ENCODE peak calls at places on chromosomes 12 and 14, in ten cellular contexts. S, F, A, K, P, I, G, X, O and L are unnamed samples. For H3K4me1, the result is how much of the 10 kb centered on the place peaks cover.

GRCh38 chr14:31580234-31580633 is 19.0 kb downstream of the NUBPL start:
- DNase-seq in S (no peak), F (no peak), A (no peak), K (no peak), P (no peak), I (no peak), G (no peak), X (no peak), O (no peak), L (no peak)

GRCh38 chr14:61698216-61698980 is 3.1 kb downstream of the HIF1A start:
- DNase-seq in S (no peak), F (no peak), A (no peak), K (no peak), P (no peak), I (no peak), G (peak), X (no peak), O (no peak), L (no peak)

GRCh38 chr14:56844603-56845002 is 34.3 kb upstream of the OTX2 start:
- DNase-seq in S (no peak), F (no peak), A (no peak), K (no peak), P (no peak), I (no peak), G (no peak), X (no peak), O (no peak), L (no peak)

GRCh38 chr12:131074221-131075083 is 120.7 kb downstream of the ADGRD1 start:
- DNase-seq in S (peak), F (peak), A (no peak), K (peak), P (peak), I (no peak), G (no peak), X (no peak), O (no peak), L (no peak)

GRCh38 chr12:2295941-2296461 is 243.2 kb downstream of the CACNA1C start:
- DNase-seq in S (no peak), F (no peak), A (no peak), K (peak), P (no peak), I (no peak), G (no peak), X (no peak), O (no peak), L (no peak)

GRCh38 chr14:66196670-66197069 is 289.5 kb upstream of the CCDC196 start:
- DNase-seq in S (no peak), F (no peak), A (no peak), K (no peak), P (no peak), I (no peak), G (no peak), X (no peak), O (peak), L (no peak)

GRCh38 chr14:85535916-85536834 is 6.2 kb downstream of the FLRT2 start:
- DNase-seq in S (no peak), F (no peak), A (no peak), K (no peak), P (no peak), I (peak), G (no peak), X (no peak), O (no peak), L (no peak)

GRCh38 chr12:83896416-83896815 is 1016.2 kb downstream of the SLC6A15 start:
- DNase-seq in S (no peak), F (no peak), A (no peak), K (no peak), P (no peak), I (no peak), G (no peak), X (no peak), O (no peak), L (no peak)

GRCh38 chr12:12327802-12328201 is 22.2 kb downstream of the MANSC1 start:
- DNase-seq in S (no peak), F (no peak), A (no peak), K (no peak), P (no peak), I (peak), G (peak), X (peak), O (no peak), L (no peak)

GRCh38 chr14:25394356-25394755 is 344.4 kb upstream of the STXBP6 start:
- DNase-seq in S (no peak), F (no peak), A (no peak), K (no peak), P (no peak), I (no peak), G (no peak), X (no peak), O (no peak), L (no peak)

GRCh38 chr12:126271138-126271537 is 1205.9 kb downstream of the AACS start:
- DNase-seq in S (no peak), F (no peak), A (no peak), K (no peak), P (no peak), I (peak), G (no peak), X (no peak), O (no peak), L (no peak)

GRCh38 chr12:120007272-120007671 is 18.2 kb downstream of the BICDL1 start:
- DNase-seq in S (no peak), F (no peak), A (no peak), K (no peak), P (no peak), I (no peak), G (no peak), X (no peak), O (no peak), L (peak)

GRCh38 chr12:42684171-42685071 is 94.9 kb upstream of the PRICKLE1 start:
- DNase-seq in S (no peak), F (no peak), A (no peak), K (no peak), P (no peak), I (no peak), G (no peak), X (no peak), O (no peak), L (no peak)

GRCh38 chr12:54169036-54169435 is 19.7 kb downstream of the SMUG1 start:
- DNase-seq in S (no peak), F (no peak), A (no peak), K (no peak), P (no peak), I (no peak), G (no peak), X (no peak), O (no peak), L (no peak)

GRCh38 chr12:122004633-122005071 is 17.0 kb upstream of the BCL7A start:
- DNase-seq in S (no peak), F (no peak), A (no peak), K (no peak), P (no peak), I (no peak), G (no peak), X (no peak), O (no peak), L (no peak)

GRCh38 chr14:69137456-69138188 is 15.3 kb downstream of the DCAF5 start:
- DNase-seq in S (no peak), F (no peak), A (no peak), K (no peak), P (no peak), I (no peak), G (no peak), X (no peak), O (no peak), L (no peak)

GRCh38 chr12:120231316-120232011 is 30.6 kb upstream of the RPLP0 start:
- DNase-seq in S (peak), F (no peak), A (peak), K (peak), P (no peak), I (no peak), G (peak), X (no peak), O (no peak), L (peak)

GRCh38 chr14:63510538-63510937 is 32.6 kb downstream of the PPP2R5E start:
- DNase-seq in S (no peak), F (no peak), A (no peak), K (no peak), P (no peak), I (no peak), G (no peak), X (peak), O (no peak), L (no peak)

GRCh38 chr12:111314949-111315539 is 53.9 kb downstream of the PHETA1 start:
- DNase-seq in S (no peak), F (no peak), A (no peak), K (no peak), P (no peak), I (no peak), G (no peak), X (no peak), O (no peak), L (no peak)

GRCh38 chr14:106309423-106309822 is 783.0 kb downstream of the TMEM121 start:
- DNase-seq in S (no peak), F (no peak), A (no peak), K (no peak), P (no peak), I (no peak), G (no peak), X (peak), O (no peak), L (no peak)

GRCh38 chr12:110248096-110248447 is 33.0 kb upstream of the ATP2A2 start:
- DNase-seq in S (peak), F (no peak), A (no peak), K (no peak), P (no peak), I (no peak), G (no peak), X (no peak), O (no peak), L (no peak)

GRCh38 chr12:57079821-57080220 is 1.2 kb upstream of the NEMP1 start:
- DNase-seq in S (no peak), F (no peak), A (no peak), K (no peak), P (no peak), I (no peak), G (no peak), X (no peak), O (no peak), L (no peak)

GRCh38 chr12:109656681-109657262 is 56.9 kb upstream of the FAM222A start:
- DNase-seq in S (no peak), F (no peak), A (no peak), K (no peak), P (no peak), I (peak), G (no peak), X (no peak), O (no peak), L (no peak)

GRCh38 chr12:22797686-22798085 is 172.7 kb downstream of the ETNK1 start:
- DNase-seq in S (no peak), F (no peak), A (no peak), K (no peak), P (no peak), I (no peak), G (no peak), X (no peak), O (no peak), L (no peak)

GRCh38 chr12:94795520-94795919 is 145.2 kb upstream of the TMCC3 start:
- DNase-seq in S (no peak), F (no peak), A (no peak), K (no peak), P (no peak), I (no peak), G (no peak), X (no peak), O (no peak), L (no peak)

GRCh38 chr14:94636744-94637412 is 24.7 kb downstream of the SERPINA3 start:
- DNase-seq in S (no peak), F (no peak), A (no peak), K (no peak), P (no peak), I (no peak), G (no peak), X (no peak), O (no peak), L (no peak)

GRCh38 chr14:90519262-90519920 is 122.6 kb downstream of the CALM1 start:
- DNase-seq in S (no peak), F (no peak), A (no peak), K (no peak), P (no peak), I (no peak), G (no peak), X (no peak), O (no peak), L (no peak)
- H3K4me1 ChIP-seq in S (half or more), F (half or more), A (under half), K (under half), P (under half), I (under half), G (under half), X (under half), O (half or more), L (under half)

GRCh38 chr12:16579041-16579440 is 26.9 kb downstream of the LMO3 start:
- DNase-seq in S (no peak), F (no peak), A (no peak), K (no peak), P (no peak), I (no peak), G (no peak), X (no peak), O (no peak), L (no peak)

GRCh38 chr12:16568873-16569272 is 37.1 kb downstream of the LMO3 start:
- DNase-seq in S (no peak), F (no peak), A (no peak), K (no peak), P (no peak), I (no peak), G (no peak), X (peak), O (no peak), L (no peak)

GRCh38 chr12:16573652-16574077 is 32.3 kb downstream of the LMO3 start:
- DNase-seq in S (no peak), F (no peak), A (no peak), K (peak), P (no peak), I (no peak), G (no peak), X (no peak), O (no peak), L (peak)
- TF ChIP-seq POLR2AphosphoS5 in S (no peak), F (no peak), A (no peak), K (peak), P (peak), I (no peak), G (no peak), X (no peak), O (peak), L (no peak)

GRCh38 chr14:100589071-100589759 is 2.0 kb upstream of the BEGAIN start:
- DNase-seq in S (no peak), F (no peak), A (no peak), K (peak), P (peak), I (peak), G (no peak), X (no peak), O (no peak), L (no peak)

GRCh38 chr14:100589760-100590469 is 2.7 kb upstream of the BEGAIN start:
- DNase-seq in S (no peak), F (no peak), A (no peak), K (peak), P (no peak), I (peak), G (no peak), X (no peak), O (no peak), L (no peak)

GRCh38 chr14:100587763-100588411 is 670 bp upstream of the BEGAIN start:
- DNase-seq in S (no peak), F (no peak), A (no peak), K (peak), P (peak), I (no peak), G (no peak), X (no peak), O (no peak), L (no peak)

GRCh38 chr14:100587248-100587762 is at the start of gene BEGAIN:
- DNase-seq in S (no peak), F (no peak), A (no peak), K (no peak), P (no peak), I (peak), G (no peak), X (no peak), O (no peak), L (no peak)

DNA sequence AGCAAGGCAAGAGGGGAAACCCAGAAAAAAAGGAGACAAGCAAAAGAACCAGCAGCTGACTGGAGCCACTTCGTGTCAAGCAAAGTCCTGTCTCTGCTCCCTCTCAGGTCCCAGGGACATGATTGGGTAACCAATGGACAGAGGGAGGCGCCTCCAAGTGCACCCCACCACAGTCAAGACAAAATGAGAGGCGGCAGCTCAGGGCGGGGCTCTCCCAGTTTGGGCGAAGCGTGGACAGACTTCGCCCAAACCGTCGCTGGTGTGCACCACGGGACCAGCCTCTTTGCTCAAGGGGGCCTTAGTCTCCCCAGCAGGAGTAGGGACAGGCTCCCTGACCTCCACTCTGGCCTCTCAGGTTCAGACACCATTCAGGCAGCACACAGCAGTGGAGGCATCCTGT is 1.5 kb upstream of the BEGAIN start:
- DNase-seq in S (no peak), F (no peak), A (no peak), K (peak), P (peak), I (no peak), G (no peak), X (no peak), O (no peak), L (no peak)
- TF ChIP-seq EP300 in S (no peak), F (no peak), A (no peak), K (no peak), P (no peak), I (no peak), G (no peak), X (no peak), O (no peak), L (no peak)

DNA sequence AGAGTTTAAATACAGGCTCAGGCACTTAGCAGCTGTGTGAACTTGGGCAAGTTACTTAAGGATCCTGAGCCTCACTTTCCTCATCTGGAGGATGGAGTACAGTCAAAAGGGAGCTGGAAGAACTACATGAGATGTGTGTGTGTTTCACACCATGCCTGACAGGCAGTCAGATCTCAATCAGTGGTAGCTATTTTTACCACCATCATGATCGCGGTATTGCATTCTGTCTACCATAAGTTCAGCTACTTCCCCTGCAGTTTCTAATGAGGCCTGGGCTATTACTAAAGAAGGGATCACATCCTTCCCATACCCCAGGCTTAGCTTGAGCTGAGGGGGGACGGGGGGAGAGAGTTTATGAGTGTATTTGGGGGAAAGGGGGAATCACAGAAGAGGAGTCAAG is 7.0 kb downstream of the AQP6 start:
- DNase-seq in S (no peak), F (no peak), A (no peak), K (no peak), P (no peak), I (peak), G (no peak), X (no peak), O (no peak), L (no peak)
- H3K4me1 ChIP-seq in S (under half), F (under half), A (under half), K (under half), P (under half), I (under half), G (under half), X (under half), O (under half), L (under half)